ENCODE peak calls at places on chromosomes 11 and 22, in eight cellular contexts. R is WTC11, G is colonic mucosa, O is progenitor cell of endocrine pancreas, P is keratinocyte, I is natural killer cell, C is BE2C, K is neural crest cell. B is an unnamed sample.
A peak's percentile ranks its signal among the peaks of the same experiment; 100 is the strongest.

GRCh38 chr11:117538731-117539130 is 211.1 kb downstream of the CEP164 start:
- DNase-seq in K (no peak), C (no peak), G (no peak), I (no peak), O (no peak), R (no peak), P (no peak), B (no peak)

GRCh38 chr11:13786688-13787087 is 118.2 kb downstream of the FAR1 start:
- DNase-seq in P (no peak), R (no peak), K (no peak), I (no peak), C (no peak), G (no peak), O (no peak), B (no peak)

GRCh38 chr11:7077101-7077500 is 11.7 kb upstream of the RBMXL2 start:
- DNase-seq in C (no peak), I (no peak), G (no peak), P (no peak), R (peak; percentile 71), O (no peak), K (no peak), B (no peak)

GRCh38 chr11:123062892-123063395 is 1.0 kb upstream of the HSPA8 start:
- DNase-seq in P (no peak), C (no peak), G (no peak), I (no peak), K (no peak), O (no peak), R (no peak), B (no peak)

GRCh38 chr11:102647430-102647829 is 22.3 kb upstream of the MMP20 start:
- DNase-seq in P (no peak), C (no peak), G (no peak), R (no peak), O (no peak), K (no peak), I (no peak), B (no peak)

GRCh38 chr22:18103527-18104269 is 6.9 kb upstream of the TUBA8 start:
- DNase-seq in I (no peak), O (no peak), P (no peak), K (no peak), G (no peak), C (no peak), R (no peak), B (no peak)

GRCh38 chr11:3615998-3616397 is 25.8 kb downstream of the ART5 start:
- DNase-seq in K (no peak), O (no peak), I (no peak), C (no peak), G (no peak), P (no peak), R (no peak), B (no peak)

GRCh38 chr11:67662142-67662805 is 11.7 kb upstream of the ACY3 start:
- DNase-seq in G (no peak), P (no peak), C (no peak), R (no peak), O (no peak), K (no peak), I (no peak), B (no peak)

GRCh38 chr22:26970809-26971394 is 313.5 kb downstream of the MIAT start:
- DNase-seq in K (no peak), O (no peak), I (no peak), R (no peak), G (no peak), C (no peak), P (no peak), B (no peak)

GRCh38 chr22:42881982-42882656 is 25.0 kb upstream of the ARFGAP3 start:
- DNase-seq in I (no peak), O (no peak), K (no peak), G (no peak), C (no peak), P (no peak), R (no peak), B (no peak)

GRCh38 chr11:118139578-118139977 is 13.0 kb downstream of the SCN4B start:
- DNase-seq in G (no peak), C (no peak), O (no peak), R (no peak), K (no peak), I (no peak), P (no peak), B (no peak)

GRCh38 chr11:18312663-18313420 is 9.1 kb downstream of the HPS5 start:
- DNase-seq in R (no peak), C (no peak), K (no peak), G (no peak), P (peak; percentile 69), O (no peak), I (no peak), B (no peak)

GRCh38 chr11:125373426-125374391 is 122.4 kb downstream of the FEZ1 start:
- DNase-seq in P (no peak), K (no peak), R (no peak), G (no peak), I (no peak), C (no peak), O (no peak), B (no peak)

GRCh38 chr11:111259871-111260270 is 14.3 kb downstream of the POU2AF2 start:
- DNase-seq in K (no peak), R (no peak), I (no peak), G (no peak), P (no peak), C (no peak), O (no peak), B (no peak)

GRCh38 chr11:28525636-28526405 is 417.6 kb downstream of the METTL15 start:
- DNase-seq in R (no peak), I (no peak), O (no peak), C (no peak), K (no peak), G (no peak), P (no peak), B (no peak)

GRCh38 chr11:47583844-47584243 is 2.6 kb upstream of the FAM180B start:
- DNase-seq in P (no peak), O (no peak), I (no peak), R (no peak), K (no peak), G (no peak), C (no peak), B (no peak)

GRCh38 chr11:47577460-47578041 is 1.2 kb downstream of the KBTBD4 start:
- DNase-seq in R (no peak), P (no peak), O (no peak), G (no peak), K (no peak), I (no peak), C (no peak), B (no peak)

GRCh38 chr11:47573321-47573720 is 5.4 kb downstream of the KBTBD4 start:
- DNase-seq in P (no peak), O (no peak), R (no peak), C (no peak), I (no peak), G (no peak), K (no peak), B (no peak)

GRCh38 chr11:47578524-47579460 is at the start of the genes KBTBD4 and NDUFS3:
- DNase-seq in K (peak; percentile 90), P (no peak), R (peak; percentile 91), G (peak; percentile 94), O (peak; percentile 81), C (peak; percentile 85), I (peak; percentile 88), B (peak; percentile 90)
- TF ChIP-seq CTCF in K (no peak), P (no peak), R (no peak), G (no peak), O (no peak), C (no peak), I (no peak), B (no peak)

DNA sequence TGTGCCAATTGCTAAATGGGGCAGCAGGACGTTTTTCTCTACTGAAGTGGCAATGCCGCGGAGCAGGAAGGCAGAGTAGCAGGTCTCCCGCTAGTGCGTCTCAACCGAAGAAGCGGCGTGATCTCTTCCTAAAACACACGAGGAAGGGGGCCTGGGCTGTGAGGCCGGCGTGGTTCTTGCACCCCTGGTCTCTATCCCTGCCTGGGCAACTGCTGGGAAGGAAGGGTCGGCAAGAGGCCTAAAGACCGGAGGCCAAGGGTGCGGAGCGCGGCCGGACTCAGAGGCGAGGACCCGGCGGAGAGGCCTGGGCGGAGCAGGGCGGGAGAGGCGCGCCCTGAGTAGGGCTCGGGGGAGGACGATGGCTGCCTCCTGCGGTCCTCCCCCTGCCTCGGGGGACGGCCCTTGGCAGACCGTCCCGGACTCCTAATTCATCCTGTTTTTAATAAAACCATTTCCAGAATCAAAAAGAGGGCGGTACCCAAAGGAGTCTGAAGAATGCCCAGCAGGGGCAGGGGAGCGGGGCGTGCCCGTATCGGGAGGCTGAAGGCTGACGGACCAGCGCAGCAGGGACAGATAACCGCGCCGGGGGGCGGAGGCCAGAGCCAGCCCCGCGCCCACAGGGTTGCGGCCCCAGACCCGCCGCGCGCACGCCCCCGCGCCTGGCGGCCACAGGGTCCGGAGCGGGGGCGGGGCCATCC is 559 bp upstream of the APLP2 start:
- DNase-seq in O (no peak), I (no peak), G (no peak), P (peak; percentile 61), R (peak; percentile 46), C (no peak), K (no peak), B (no peak)
- TF ChIP-seq CTCF in O (no peak), I (no peak), G (no peak), P (no peak), R (no peak), C (peak; percentile 6), K (peak; percentile 23), B (no peak)

DNA sequence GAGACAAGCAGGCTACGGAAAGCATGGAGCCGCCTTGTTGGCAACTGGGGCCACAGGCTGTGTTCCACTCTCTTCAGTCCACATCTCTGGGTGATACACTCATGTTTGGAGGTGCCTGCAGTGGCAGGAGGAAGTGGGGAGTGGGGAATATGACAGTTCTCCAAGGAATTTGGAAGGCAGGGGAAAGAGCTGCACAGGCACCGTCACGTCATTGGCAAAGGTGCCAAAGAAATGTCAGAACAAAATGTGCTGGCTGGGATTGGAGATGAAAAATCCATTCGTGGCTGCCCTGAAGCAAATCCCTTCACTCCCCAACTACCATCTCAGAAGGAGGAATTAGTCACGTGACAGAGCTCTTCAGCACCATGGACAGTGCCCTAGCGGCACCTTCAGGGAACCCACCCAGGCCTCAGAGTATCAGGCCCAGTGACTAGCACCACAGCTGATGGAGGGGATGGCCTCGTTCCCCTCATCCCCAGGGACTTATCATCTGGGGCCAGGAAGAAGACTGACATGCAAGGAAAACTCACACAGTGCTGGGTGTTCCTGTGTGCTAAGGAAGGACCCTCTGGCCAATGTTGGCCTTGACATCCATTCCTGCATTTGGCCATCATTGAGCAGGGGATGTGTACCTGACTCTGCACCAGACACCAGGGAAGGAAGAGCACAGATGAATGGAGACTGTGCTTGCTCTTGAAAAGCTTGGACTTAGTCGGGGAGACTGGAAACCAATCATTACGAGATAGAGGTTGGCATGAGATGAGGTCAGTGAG is 48.5 kb upstream of the PRDM11 start:
- DNase-seq in K (peak; percentile 81), C (no peak), P (peak; percentile 88), I (peak; percentile 53), O (peak; percentile 83), R (peak; percentile 88), G (peak; percentile 64), B (no peak)
- TF ChIP-seq CTCF in K (no peak), C (no peak), P (no peak), I (no peak), O (no peak), R (no peak), G (no peak), B (no peak)

DNA sequence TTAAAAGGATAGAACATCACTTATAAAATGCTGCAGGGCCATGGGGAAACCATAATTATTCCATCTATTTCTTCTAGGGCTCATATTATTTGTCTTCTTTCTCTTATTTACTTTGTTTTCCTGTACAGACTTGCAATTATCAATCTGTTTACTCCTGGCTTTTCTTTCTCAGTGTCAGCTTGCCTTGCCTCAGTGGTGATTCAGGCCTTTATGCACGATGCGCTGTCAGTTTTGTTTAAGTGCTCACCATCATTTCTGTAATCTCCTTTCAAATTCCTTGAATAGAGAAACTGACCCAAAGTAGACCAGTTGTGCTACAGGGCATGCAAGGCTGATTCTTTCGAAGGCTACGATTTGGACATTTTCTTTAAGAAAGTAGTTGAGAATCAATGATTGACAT is 4.7 kb downstream of the PDHX start:
- DNase-seq in I (no peak), P (no peak), K (no peak), R (no peak), O (no peak), C (no peak), G (no peak), B (no peak)
- TF ChIP-seq CTCF in I (no peak), P (no peak), K (no peak), R (no peak), O (no peak), C (no peak), G (no peak), B (no peak)